ENCODE peak calls at places on chromosomes 4 and X, in eight cellular contexts. G, T, A, Z, M, K, V and O are unnamed samples.

GRCh38 chrX:85622635-85623034 is 243.2 kb upstream of the POF1B start:
- DNase-seq in G (no peak), K (no peak), T (no peak), Z (no peak), V (no peak), M (no peak), A (no peak), O (no peak)

GRCh38 chr4:17932041-17932440 is 89.5 kb downstream of the LCORL start:
- DNase-seq in M (no peak), Z (no peak), T (no peak), A (no peak), K (no peak), V (no peak), G (no peak), O (no peak)

GRCh38 chr4:53150631-53151488 is 215.0 kb downstream of the SCFD2 start:
- DNase-seq in M (no peak), Z (no peak), T (no peak), G (peak), A (no peak), V (no peak), K (no peak), O (no peak)

GRCh38 chr4:150960079-150960478 is 55.0 kb downstream of the LRBA start:
- DNase-seq in M (peak), G (peak), T (no peak), V (no peak), K (no peak), A (peak), Z (no peak), O (no peak)

GRCh38 chr4:173160871-173161270 is 7.7 kb upstream of the GALNT7 start:
- DNase-seq in A (no peak), T (no peak), V (no peak), Z (no peak), K (no peak), M (no peak), G (no peak), O (no peak)

GRCh38 chr4:75705198-75705712 is 19.1 kb upstream of the USO1 start:
- DNase-seq in V (no peak), Z (no peak), M (no peak), G (no peak), T (no peak), K (no peak), A (no peak), O (no peak)

GRCh38 chrX:39477438-39478120 is 620.2 kb downstream of the BCOR start:
- DNase-seq in T (no peak), V (no peak), Z (no peak), M (no peak), G (no peak), A (peak), K (peak), O (no peak)

GRCh38 chrX:37825225-37825842 is 22.0 kb downstream of the DYNLT3 start:
- DNase-seq in A (no peak), Z (no peak), M (peak), K (no peak), G (peak), V (peak), T (no peak), O (peak)

GRCh38 chrX:109856974-109857373 is 123.9 kb upstream of the ACSL4 start:
- DNase-seq in T (no peak), G (peak), V (peak), A (no peak), M (peak), K (no peak), Z (no peak), O (peak)